ENCODE peak calls at places on chromosomes 4 and X, in four cellular contexts. E is K562, N is GM12878, Z is HepG2. S is an unnamed sample.

GRCh38 chr4:2243682-2244380 is 1.9 kb upstream of the HAUS3 start:
- DNase-seq in E (no peak), N (no peak), Z (peak; percentile 18), S (peak; percentile 49)

GRCh38 chrX:12403474-12404082 is 265.3 kb downstream of the FRMPD4 start:
- DNase-seq in E (no peak), N (no peak), Z (no peak), S (no peak)

GRCh38 chrX:104921606-104922205 is 298.8 kb downstream of the TEX13A start:
- DNase-seq in E (no peak), N (no peak), Z (no peak), S (no peak)

GRCh38 chrX:2677764-2678163 is 13.3 kb upstream of the CD99 start:
- DNase-seq in E (peak; percentile 28), N (no peak), Z (no peak), S (no peak)

GRCh38 chrX:72114306-72114705 is 17.4 kb downstream of the RTL5 start:
- DNase-seq in E (no peak), N (no peak), Z (no peak), S (no peak)

GRCh38 chr4:53103489-53103888 is 241.4 kb downstream of the RASL11B start:
- DNase-seq in E (no peak), N (no peak), Z (no peak), S (no peak)

GRCh38 chrX:117607571-117607970 is 509.0 kb downstream of the KLHL13 start:
- DNase-seq in E (no peak), N (no peak), Z (no peak), S (no peak)

GRCh38 chr4:155603360-155603891 is 63.2 kb upstream of the GUCY1A1 start:
- DNase-seq in E (no peak), N (no peak), Z (no peak), S (no peak)

GRCh38 chrX:96372313-96373046 is 312.2 kb upstream of the DIAPH2 start:
- DNase-seq in E (no peak), N (no peak), Z (peak; percentile 27), S (no peak)

GRCh38 chr4:13615162-13615561 is 12.4 kb downstream of the BOD1L1 start:
- DNase-seq in E (no peak), N (no peak), Z (no peak), S (no peak)

GRCh38 chrX:19174401-19175025 is 52.2 kb upstream of the ADGRG2 start:
- DNase-seq in E (no peak), N (no peak), Z (no peak), S (no peak)

GRCh38 chr4:42600578-42600977 is 56.3 kb downstream of the ATP8A1 start:
- DNase-seq in E (no peak), N (no peak), Z (no peak), S (no peak)

GRCh38 chrX:2650865-2651264 is 40.2 kb upstream of the CD99 start:
- DNase-seq in E (no peak), N (no peak), Z (no peak), S (no peak)

GRCh38 chr4:96136056-96136455 is 296.2 kb downstream of the PDHA2 start:
- DNase-seq in E (no peak), N (no peak), Z (no peak), S (no peak)

GRCh38 chr4:66704243-66704642 is 841.1 kb downstream of the CENPC start:
- DNase-seq in E (no peak), N (no peak), Z (no peak), S (no peak)

GRCh38 chrX:101749436-101749835 is 89.8 kb upstream of the ARMCX2 start:
- DNase-seq in E (no peak), N (no peak), Z (no peak), S (no peak)

GRCh38 chr4:91243132-91243531 is 1060.6 kb upstream of the GRID2 start:
- DNase-seq in E (no peak), N (no peak), Z (no peak), S (no peak)

GRCh38 chr4:185465707-185466106 is 5.8 kb downstream of the CCDC110 start:
- DNase-seq in E (no peak), N (no peak), Z (no peak), S (no peak)

GRCh38 chr4:6389426-6389825 is 83.0 kb downstream of the PPP2R2C start:
- DNase-seq in E (no peak), N (no peak), Z (no peak), S (no peak)

GRCh38 chrX:120299928-120300327 is 11.3 kb downstream of the TMEM255A start:
- DNase-seq in E (no peak), N (no peak), Z (peak; percentile 49), S (no peak)

GRCh38 chrX:19372170-19373033 is 28.7 kb downstream of the PDHA1 start:
- DNase-seq in E (peak; percentile 66), N (no peak), Z (peak; percentile 32), S (no peak)

GRCh38 chr4:147516133-147516532 is 35.2 kb downstream of the EDNRA start:
- DNase-seq in E (no peak), N (no peak), Z (no peak), S (no peak)

GRCh38 chr4:123530357-123530756 is 133.8 kb downstream of the SPRY1 start:
- DNase-seq in E (no peak), N (no peak), Z (no peak), S (no peak)

DNA sequence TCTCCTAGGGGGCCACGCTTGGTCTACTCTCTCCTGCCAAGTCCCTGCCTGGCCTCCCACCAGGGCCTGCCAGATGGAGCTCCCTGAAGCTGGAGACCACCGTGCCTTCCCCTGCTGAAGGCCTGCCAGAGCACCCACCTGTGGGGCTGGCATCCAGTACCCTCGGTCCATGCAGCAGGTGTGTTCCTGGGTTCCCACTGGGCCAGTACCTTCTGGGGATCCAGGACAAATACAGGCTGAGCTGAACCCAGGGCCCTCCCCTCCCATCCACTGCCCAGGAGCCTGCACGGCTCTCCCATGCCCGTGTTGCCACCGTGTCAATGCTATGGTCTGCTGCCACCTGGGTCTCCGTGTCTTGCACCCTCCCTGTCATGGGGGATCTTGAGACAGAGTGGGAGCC is 68.8 kb downstream of the ABLIM2 start:
- DNase-seq in E (no peak), N (no peak), Z (no peak), S (no peak)
- TF ChIP-seq CREB1 in E (no peak), N (no peak), Z (no peak), S (no peak)

DNA sequence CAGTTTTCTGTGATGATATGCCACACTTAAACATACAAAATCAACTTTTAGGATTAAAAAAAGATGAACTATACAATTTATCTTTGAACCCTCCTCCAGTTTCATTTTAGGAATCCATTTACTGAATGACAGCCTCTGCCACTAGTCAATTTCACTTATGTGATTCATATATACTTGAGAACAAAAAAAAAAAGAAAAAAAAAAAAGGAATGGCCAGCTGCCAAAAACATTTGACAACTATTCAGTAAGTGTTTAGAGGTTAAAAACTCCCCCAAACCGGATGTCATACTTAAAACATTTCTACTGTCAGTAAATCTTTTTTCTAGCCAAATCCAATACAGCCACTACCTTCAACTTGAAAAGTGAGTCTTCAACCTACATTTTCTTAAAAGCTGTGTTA is 266.7 kb upstream of the MAGEB2 start:
- DNase-seq in E (no peak), N (no peak), Z (no peak), S (no peak)
- TF ChIP-seq CBX5 in E (no peak), N (no peak), Z (no peak), S (no peak)

DNA sequence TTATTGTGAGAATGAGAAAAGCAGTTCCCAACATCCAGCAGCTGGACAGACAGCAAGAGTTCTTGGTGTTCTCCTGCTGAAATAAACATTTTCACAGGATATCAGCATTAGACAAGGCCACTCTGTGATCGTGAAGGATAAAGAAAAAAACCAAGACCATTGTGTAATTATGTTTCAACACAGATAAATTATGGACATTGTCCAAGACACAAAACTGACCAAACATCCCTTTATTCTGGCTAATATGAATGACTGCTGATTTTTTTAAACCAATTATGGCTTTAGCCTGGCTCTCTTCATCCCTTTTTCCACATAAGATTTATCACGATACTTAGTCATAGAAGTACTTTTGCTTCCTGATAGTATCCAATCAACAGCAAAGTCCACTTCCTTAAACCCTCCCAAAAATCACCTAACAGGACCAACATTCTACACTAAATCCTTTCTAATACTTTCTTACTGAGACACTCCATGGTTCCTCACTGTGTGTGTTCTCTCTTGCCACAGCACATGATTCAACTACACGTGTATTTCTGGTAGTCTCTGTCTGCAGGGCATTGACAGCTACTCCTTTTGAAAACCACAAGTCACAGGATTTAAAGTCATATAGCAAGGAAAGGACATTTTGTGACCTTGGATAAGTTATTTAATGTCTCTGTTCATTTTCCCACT is 137.0 kb upstream of the PGRMC2 start:
- DNase-seq in E (no peak), N (no peak), Z (no peak), S (no peak)
- TF ChIP-seq CREB1 in E (no peak), N (no peak), Z (no peak), S (no peak)

GRCh38 chr4:141713771-141714445 is 77.5 kb downstream of the IL15 start:
- DNase-seq in E (no peak), N (no peak), Z (no peak), S (no peak)
- TF ChIP-seq CBX5 in E (no peak), N (no peak), Z (no peak), S (no peak)

GRCh38 chr4:159669094-159669493 is 566.2 kb downstream of the RAPGEF2 start:
- DNase-seq in E (no peak), N (no peak), Z (no peak), S (no peak)

GRCh38 chr4:159677521-159677920 is 574.6 kb downstream of the RAPGEF2 start:
- DNase-seq in E (no peak), N (no peak), Z (no peak), S (no peak)

GRCh38 chr4:159674241-159674640 is 571.4 kb downstream of the RAPGEF2 start:
- DNase-seq in E (no peak), N (no peak), Z (no peak), S (no peak)

GRCh38 chr4:159673221-159673620 is 570.3 kb downstream of the RAPGEF2 start:
- DNase-seq in E (no peak), N (no peak), Z (no peak), S (no peak)
- TF ChIP-seq CREB1 in E (no peak), N (no peak), Z (no peak), S (no peak)

GRCh38 chr4:103887191-103887590 is 167.4 kb upstream of the TACR3 start:
- DNase-seq in E (no peak), N (no peak), Z (no peak), S (no peak)
- TF ChIP-seq CBX5 in E (no peak), N (no peak), Z (no peak), S (no peak)

S was measured in H1.